ENCODE peak calls at places on chromosomes 6 and 20, in five cellular contexts. W is NCI-H345; N is nephron progenitor cell; I is activated naive CD4-positive, alpha-beta T cell; H is stomach. Y is an unnamed sample.

GRCh38 chr6:6968731-6969552 is 138.8 kb upstream of the RREB1 start:
- DNase-seq in W (no peak), N (no peak), I (no peak), H (no peak), Y (no peak)

GRCh38 chr6:56798163-56798562 is 155.5 kb upstream of the DST start:
- DNase-seq in W (no peak), N (no peak), I (no peak), H (no peak), Y (no peak)

GRCh38 chr6:117264487-117265424 is 602 bp upstream of the VGLL2 start:
- DNase-seq in W (no peak), N (no peak), I (no peak), H (no peak), Y (no peak)

GRCh38 chr6:23073851-23074250 is 504.5 kb downstream of the HDGFL1 start:
- DNase-seq in W (no peak), N (no peak), I (no peak), H (no peak), Y (no peak)

GRCh38 chr6:84860493-84860892 is 96.1 kb upstream of the TBX18 start:
- DNase-seq in W (no peak), N (no peak), I (no peak), H (no peak), Y (no peak)

GRCh38 chr6:1624071-1624847 is 14.5 kb downstream of the FOXC1 start:
- DNase-seq in W (no peak), N (peak; percentile 71), I (no peak), H (peak; percentile 17), Y (no peak)

GRCh38 chr20:44035924-44036323 is 121.3 kb downstream of the TOX2 start:
- DNase-seq in W (no peak), N (no peak), I (no peak), H (peak; percentile 13), Y (no peak)

GRCh38 chr6:135291288-135292116 is 110.4 kb downstream of the MYB start:
- DNase-seq in W (no peak), N (no peak), I (no peak), H (no peak), Y (no peak)

GRCh38 chr6:30931959-30932645 is at the start of gene SFTA2:
- DNase-seq in W (no peak), N (no peak), I (no peak), H (no peak), Y (no peak)

GRCh38 chr6:38264605-38265004 is 375.1 kb downstream of the BTBD9 start:
- DNase-seq in W (no peak), N (peak; percentile 10), I (no peak), H (no peak), Y (no peak)

GRCh38 chr20:5843054-5843731 is 93.0 kb downstream of the SHLD1 start:
- DNase-seq in W (no peak), N (no peak), I (no peak), H (no peak), Y (no peak)

GRCh38 chr6:40535784-40536380 is 51.3 kb downstream of the LRFN2 start:
- DNase-seq in W (no peak), N (no peak), I (no peak), H (no peak), Y (no peak)